ENCODE peak calls at places on chromosomes 3 and 15, in five cellular contexts. I, O, B, X and H are unnamed samples.

GRCh38 chr15:101003706-101004105 is 84.5 kb downstream of the LRRK1 start:
- DNase-seq in I (no peak), O (no peak), B (no peak), X (no peak), H (no peak)

GRCh38 chr3:139935866-139936817 is 1.2 kb downstream of the CLSTN2 start:
- DNase-seq in I (peak; percentile 42), O (peak; percentile 47), B (no peak), X (peak; percentile 47), H (peak; percentile 39)

GRCh38 chr3:65545429-65545828 is 493.3 kb downstream of the MAGI1 start:
- DNase-seq in I (no peak), O (no peak), B (no peak), X (peak; percentile 51), H (no peak)

GRCh38 chr3:117355566-117355965 is 646.0 kb downstream of the TUSC7 start:
- DNase-seq in I (no peak), O (peak; percentile 15), B (no peak), X (peak; percentile 47), H (peak; percentile 69)

GRCh38 chr3:81435050-81435449 is 326.4 kb downstream of the GBE1 start:
- DNase-seq in I (no peak), O (no peak), B (no peak), X (no peak), H (no peak)

GRCh38 chr3:141405581-141405980 is 37.3 kb downstream of the ZBTB38 start:
- DNase-seq in I (no peak), O (no peak), B (no peak), X (peak; percentile 59), H (no peak)

GRCh38 chr3:14410501-14411165 is 8.2 kb downstream of the SLC6A6 start:
- DNase-seq in I (no peak), O (no peak), B (peak; percentile 61), X (peak; percentile 95), H (peak; percentile 38)

GRCh38 chr3:26704736-26705135 is 82.2 kb downstream of the LRRC3B start:
- DNase-seq in I (no peak), O (no peak), B (no peak), X (no peak), H (no peak)

GRCh38 chr3:157354722-157355121 is 81.9 kb upstream of the PTX3 start:
- DNase-seq in I (no peak), O (no peak), B (no peak), X (peak; percentile 27), H (peak; percentile 65)

GRCh38 chr3:9352917-9353823 is 9.7 kb upstream of the THUMPD3 start:
- DNase-seq in I (peak; percentile 45), O (peak; percentile 74), B (peak; percentile 56), X (peak; percentile 82), H (peak; percentile 68)

GRCh38 chr15:62099171-62099601 is 32.4 kb downstream of the C2CD4A start:
- DNase-seq in I (no peak), O (peak; percentile 45), B (no peak), X (peak; percentile 95), H (peak; percentile 60)

GRCh38 chr3:184240384-184241140 is 8.2 kb downstream of the ALG3 start:
- DNase-seq in I (no peak), O (no peak), B (no peak), X (peak; percentile 58), H (peak; percentile 56)

GRCh38 chr3:120688121-120688520 is 6.1 kb upstream of the HGD start:
- DNase-seq in I (no peak), O (no peak), B (no peak), X (peak; percentile 66), H (no peak)

GRCh38 chr15:90074023-90074422 is 28.2 kb downstream of the IDH2 start:
- DNase-seq in I (no peak), O (peak; percentile 78), B (no peak), X (no peak), H (no peak)
- H3K27ac ChIP-seq in I (peak overlapping the region; percentile 10), O (peak overlapping the region; percentile 70), B (no peak overlapping the region), X (no peak overlapping the region), H (no peak overlapping the region)

GRCh38 chr3:136899622-136900158 is 37.7 kb downstream of the NCK1 start:
- DNase-seq in I (no peak), O (no peak), B (no peak), X (no peak), H (no peak)

GRCh38 chr3:136898549-136898948 is 36.5 kb downstream of the NCK1 start:
- DNase-seq in I (no peak), O (no peak), B (no peak), X (no peak), H (no peak)

GRCh38 chr3:136898954-136899353 is 36.9 kb downstream of the NCK1 start:
- DNase-seq in I (no peak), O (no peak), B (no peak), X (no peak), H (no peak)

GRCh38 chr3:136903899-136904298 is 41.9 kb downstream of the NCK1 start:
- DNase-seq in I (no peak), O (no peak), B (no peak), X (no peak), H (no peak)

DNA sequence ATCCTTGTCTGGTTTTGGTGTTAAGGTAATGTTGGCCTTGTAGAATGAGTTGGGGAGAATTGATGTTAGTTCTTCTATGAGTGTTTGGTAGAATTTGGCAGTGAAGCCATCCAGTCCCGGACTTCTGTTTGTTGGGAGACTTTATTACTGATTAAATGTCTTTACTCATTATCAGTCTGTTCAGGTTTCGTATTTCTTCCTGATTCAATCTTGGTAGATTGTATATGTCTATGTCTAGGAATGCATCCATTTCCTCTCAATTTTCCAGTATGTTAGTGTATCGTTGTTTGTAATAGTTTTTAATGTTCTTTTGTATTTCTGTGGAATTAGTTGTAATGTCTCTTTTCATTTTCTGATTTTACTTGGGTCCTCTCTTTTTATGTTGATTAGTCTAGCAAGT is 39.4 kb downstream of the NCK1 start:
- DNase-seq in I (no peak), O (no peak), B (no peak), X (no peak), H (peak; percentile 32)
- H3K4me1 ChIP-seq in I (no peaks in the 10 kb centered on the region), O (no peaks in the 10 kb centered on the region), B (peaks cover 5% of the 10 kb centered on the region), X (no peaks in the 10 kb centered on the region), H (peaks cover 31% of the 10 kb centered on the region)

DNA sequence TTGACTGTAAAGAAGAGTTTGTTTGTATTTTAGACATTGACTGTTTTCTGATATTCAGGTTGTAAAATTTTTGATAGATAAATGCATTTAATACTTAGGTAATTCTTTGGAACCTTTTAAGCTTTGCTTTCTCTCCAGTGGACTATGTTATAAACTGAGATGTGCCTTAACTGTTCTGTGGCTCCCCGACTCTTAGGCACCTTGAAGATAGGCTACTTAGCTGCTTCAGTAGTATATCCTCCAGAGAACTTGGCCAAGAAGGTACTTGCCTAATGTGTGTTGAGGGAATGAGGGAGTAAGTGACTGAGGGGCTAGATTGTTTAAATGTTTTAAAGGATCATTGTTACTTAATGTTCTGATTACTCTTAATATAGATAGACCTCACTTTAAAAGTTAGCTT is 141.3 kb upstream of the LRRFIP2 start:
- DNase-seq in I (no peak), O (no peak), B (no peak), X (no peak), H (no peak)
- H3K27ac ChIP-seq in I (no peak overlapping the region), O (no peak overlapping the region), B (no peak overlapping the region), X (no peak overlapping the region), H (no peak overlapping the region)

GRCh38 chr3:177479630-177480029 is 282.3 kb upstream of the TBL1XR1 start:
- DNase-seq in I (no peak), O (no peak), B (no peak), X (no peak), H (no peak)
- H3K4me1 ChIP-seq in I (no peaks in the 10 kb centered on the region), O (peaks cover 14% of the 10 kb centered on the region), B (peaks cover 38% of the 10 kb centered on the region), X (peaks cover 42% of the 10 kb centered on the region), H (no peaks in the 10 kb centered on the region)

GRCh38 chr3:150430272-150430671 is 22.2 kb downstream of the TSC22D2 start:
- DNase-seq in I (no peak), O (no peak), B (no peak), X (no peak), H (no peak)
- H3K27ac ChIP-seq in I (no peak overlapping the region), O (no peak overlapping the region), B (peak overlapping the region; percentile 26), X (no peak overlapping the region), H (no peak overlapping the region)

GRCh38 chr3:42649783-42650182 is 3.7 kb upstream of the ZBTB47 start:
- DNase-seq in I (no peak), O (no peak), B (no peak), X (no peak), H (no peak)
- H3K4me1 ChIP-seq in I (peaks cover 17% of the 10 kb centered on the region), O (no peaks in the 10 kb centered on the region), B (peaks cover 16% of the 10 kb centered on the region), X (peaks cover 46% of the 10 kb centered on the region), H (no peaks in the 10 kb centered on the region)